ENCODE peak calls at places on chromosomes 6 and 20, in six cellular contexts. V is A549, P is Peyer's patch, R is heart left ventricle, T is HCT116, K is body of pancreas. S is an unnamed sample. For H3K4me1, the result is how much of the 10 kb centered on the place peaks cover.

GRCh38 chr6:116430860-116431259 is 30.3 kb upstream of the CALHM6 start:
- DNase-seq in V (no peak), P (no peak), T (no peak), R (no peak), K (no peak), S (no peak)

GRCh38 chr20:54646156-54646517 is 170.7 kb downstream of the DOK5 start:
- DNase-seq in P (no peak), K (peak), V (no peak), R (no peak), T (no peak), S (no peak)

GRCh38 chr6:32906539-32906938 is 34.3 kb downstream of the HLA-DMB start:
- DNase-seq in P (no peak), R (no peak), T (no peak), V (no peak), K (no peak), S (no peak)

GRCh38 chr20:43691928-43692524 is 25.1 kb downstream of the MYBL2 start:
- DNase-seq in P (peak), T (peak), R (no peak), V (peak), K (peak), S (peak)

GRCh38 chr6:163750436-163751031 is 336.0 kb downstream of the QKI start:
- DNase-seq in V (no peak), K (no peak), T (no peak), P (no peak), R (no peak), S (no peak)

GRCh38 chr20:36465109-36466080 is 75.9 kb upstream of the MYL9 start:
- DNase-seq in P (no peak), T (peak), V (peak), K (no peak), R (no peak), S (peak)

GRCh38 chr20:20552076-20552475 is 160.4 kb downstream of the RALGAPA2 start:
- DNase-seq in R (no peak), T (no peak), K (no peak), V (no peak), P (no peak), S (no peak)

GRCh38 chr6:55868910-55869479 is 6.4 kb downstream of the BMP5 start:
- DNase-seq in K (no peak), V (peak), R (no peak), T (peak), P (no peak), S (no peak)

GRCh38 chr6:10528170-10528981 is 7.2 kb downstream of the GCNT2 start:
- DNase-seq in K (peak), P (peak), R (no peak), T (no peak), V (peak), S (no peak)

GRCh38 chr6:158058156-158058723 is 76.6 kb downstream of the SYNJ2 start:
- DNase-seq in R (no peak), K (no peak), P (no peak), V (no peak), T (no peak), S (no peak)

GRCh38 chr6:135162678-135163439 is 18.2 kb upstream of the MYB start:
- DNase-seq in K (no peak), T (peak), R (peak), P (peak), V (peak), S (peak)

GRCh38 chr6:110529355-110529754 is 52.9 kb upstream of the SLC22A16 start:
- DNase-seq in V (no peak), T (no peak), P (no peak), K (no peak), R (no peak), S (no peak)

GRCh38 chr6:92433911-92434310 is 985.4 kb downstream of the EPHA7 start:
- DNase-seq in T (no peak), V (no peak), R (no peak), K (no peak), P (no peak), S (no peak)

GRCh38 chr20:18072532-18072931 is 14.8 kb upstream of the OVOL2 start:
- DNase-seq in P (no peak), R (no peak), T (no peak), K (no peak), V (no peak), S (no peak)

GRCh38 chr6:112934433-112935327 is 587.5 kb downstream of the RFPL4B start:
- DNase-seq in R (no peak), K (no peak), T (no peak), V (no peak), P (no peak), S (no peak)

GRCh38 chr20:36370991-36371390 is 64.9 kb downstream of the DLGAP4 start:
- DNase-seq in T (no peak), P (no peak), V (no peak), R (no peak), K (no peak), S (no peak)

GRCh38 chr6:150491131-150491795 is 108.4 kb upstream of the PLEKHG1 start:
- DNase-seq in P (no peak), K (no peak), V (no peak), T (peak), R (no peak), S (no peak)

GRCh38 chr6:116507324-116507723 is 4.1 kb upstream of the CALHM5 start:
- DNase-seq in V (no peak), K (no peak), T (no peak), P (no peak), R (no peak), S (no peak)

GRCh38 chr6:37324131-37325033 is 29.4 kb upstream of the RNF8 start:
- DNase-seq in T (peak), K (no peak), P (no peak), V (no peak), R (no peak), S (peak)

GRCh38 chr6:9116026-9116425 is 680.7 kb upstream of the SLC35B3 start:
- DNase-seq in K (no peak), T (no peak), R (no peak), V (no peak), P (no peak), S (no peak)

GRCh38 chr6:106254636-106255035 is 70.9 kb downstream of the ATG5 start:
- DNase-seq in T (no peak), K (no peak), V (no peak), R (no peak), P (no peak), S (peak)

GRCh38 chr6:97304701-97305100 is 21.7 kb upstream of the MMS22L start:
- DNase-seq in K (no peak), P (no peak), V (no peak), T (no peak), R (no peak), S (no peak)

GRCh38 chr20:61394088-61394822 is 142.2 kb downstream of the CDH4 start:
- DNase-seq in T (no peak), K (no peak), R (no peak), V (no peak), P (no peak), S (no peak)

GRCh38 chr6:37516076-37516919 is 16.6 kb upstream of the CCDC167 start:
- DNase-seq in K (peak), P (peak), T (no peak), R (no peak), V (no peak), S (peak)

GRCh38 chr6:2235782-2236495 is 9.5 kb downstream of the GMDS start:
- DNase-seq in R (no peak), V (no peak), P (no peak), K (no peak), T (no peak), S (no peak)

GRCh38 chr20:24502184-24502583 is 32.8 kb downstream of the SYNDIG1 start:
- DNase-seq in P (no peak), R (no peak), K (peak), T (no peak), V (peak), S (peak)

GRCh38 chr20:46401478-46401860 is 4.9 kb downstream of the ELMO2 start:
- DNase-seq in V (no peak), K (no peak), R (no peak), P (no peak), T (no peak), S (no peak)

GRCh38 chr6:21005816-21006553 is 471.7 kb downstream of the CDKAL1 start:
- DNase-seq in R (no peak), K (no peak), T (peak), V (peak), P (no peak), S (no peak)

GRCh38 chr6:12060780-12061619 is 48.9 kb downstream of the HIVEP1 start:
- DNase-seq in T (no peak), R (peak), V (peak), P (peak), K (peak), S (peak)

GRCh38 chr20:2920473-2920872 is 47.2 kb downstream of the PTPRA start:
- DNase-seq in V (no peak), P (no peak), R (no peak), K (no peak), T (no peak), S (no peak)

GRCh38 chr6:4668271-4669179 is 107.7 kb upstream of the CDYL start:
- DNase-seq in R (no peak), K (no peak), V (no peak), T (no peak), P (no peak), S (no peak)

GRCh38 chr6:84635081-84635745 is 129.2 kb downstream of the TBX18 start:
- DNase-seq in R (no peak), K (no peak), P (no peak), T (no peak), V (no peak), S (no peak)

GRCh38 chr6:12585497-12585958 is 131.0 kb upstream of the PHACTR1 start:
- DNase-seq in V (no peak), T (no peak), R (no peak), P (no peak), K (peak), S (no peak)

GRCh38 chr6:81766482-81767069 is 14.1 kb upstream of the TENT5A start:
- DNase-seq in K (no peak), V (peak), T (no peak), P (no peak), R (no peak), S (no peak)

GRCh38 chr20:3716195-3716834 is 3.9 kb upstream of the SIGLEC1 start:
- DNase-seq in V (peak), T (peak), P (no peak), K (no peak), R (peak), S (peak)

GRCh38 chr6:13831623-13832022 is 17.3 kb upstream of the MCUR1 start:
- DNase-seq in T (no peak), V (no peak), R (no peak), P (no peak), K (no peak), S (no peak)

GRCh38 chr20:18665135-18665534 is 77.3 kb downstream of the DTD1 start:
- DNase-seq in K (no peak), V (no peak), R (no peak), P (no peak), T (no peak), S (no peak)

GRCh38 chr20:15265910-15266309 is 928.5 kb upstream of the FLRT3 start:
- DNase-seq in P (no peak), R (no peak), T (no peak), K (no peak), V (no peak), S (no peak)

GRCh38 chr6:143802833-143803565 is 40.1 kb upstream of the LTV1 start:
- DNase-seq in K (no peak), V (no peak), P (no peak), R (no peak), T (no peak), S (no peak)

DNA sequence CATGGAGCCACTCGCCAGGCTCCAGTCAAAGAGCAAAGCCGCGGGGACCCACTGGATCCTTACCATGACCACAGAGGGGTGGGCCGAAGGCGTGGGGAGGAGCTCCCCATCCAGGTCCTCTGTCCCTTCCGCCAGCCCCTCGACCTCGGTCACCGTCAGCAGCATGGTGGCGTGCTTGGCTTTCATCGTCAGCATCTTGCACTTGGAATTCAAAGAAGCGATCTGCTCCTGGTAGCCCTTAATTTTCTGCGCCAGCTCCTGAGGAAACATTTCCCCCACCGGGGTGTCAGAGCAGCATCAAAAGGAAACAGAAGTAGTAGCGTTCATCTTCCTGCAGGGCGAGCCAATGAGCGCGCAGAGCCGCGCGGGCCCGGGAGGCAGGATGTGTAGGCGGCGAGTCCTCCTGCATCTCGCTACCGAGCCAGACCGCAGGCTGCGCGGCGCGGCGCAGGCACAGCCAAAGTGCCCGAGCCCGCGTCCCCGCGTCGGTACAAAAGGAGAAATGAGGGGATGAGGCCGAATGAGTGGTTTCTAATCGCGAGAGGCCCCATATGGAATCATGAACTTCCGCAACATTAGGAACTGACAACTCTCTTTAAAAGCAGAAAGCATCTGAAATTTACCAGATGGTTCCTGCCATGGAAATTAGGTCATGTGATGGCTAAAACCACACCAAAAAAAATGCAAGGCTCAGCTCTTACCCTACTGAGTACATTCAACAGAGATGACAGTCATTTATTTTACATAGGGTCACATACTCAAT is 335.2 kb downstream of the SYNE1 start:
- DNase-seq in K (peak), T (peak), R (peak), P (peak), V (peak), S (peak)
- TF ChIP-seq POLR2A in K (peak), T (no peak), R (peak), P (no peak), V (peak), S (peak)

DNA sequence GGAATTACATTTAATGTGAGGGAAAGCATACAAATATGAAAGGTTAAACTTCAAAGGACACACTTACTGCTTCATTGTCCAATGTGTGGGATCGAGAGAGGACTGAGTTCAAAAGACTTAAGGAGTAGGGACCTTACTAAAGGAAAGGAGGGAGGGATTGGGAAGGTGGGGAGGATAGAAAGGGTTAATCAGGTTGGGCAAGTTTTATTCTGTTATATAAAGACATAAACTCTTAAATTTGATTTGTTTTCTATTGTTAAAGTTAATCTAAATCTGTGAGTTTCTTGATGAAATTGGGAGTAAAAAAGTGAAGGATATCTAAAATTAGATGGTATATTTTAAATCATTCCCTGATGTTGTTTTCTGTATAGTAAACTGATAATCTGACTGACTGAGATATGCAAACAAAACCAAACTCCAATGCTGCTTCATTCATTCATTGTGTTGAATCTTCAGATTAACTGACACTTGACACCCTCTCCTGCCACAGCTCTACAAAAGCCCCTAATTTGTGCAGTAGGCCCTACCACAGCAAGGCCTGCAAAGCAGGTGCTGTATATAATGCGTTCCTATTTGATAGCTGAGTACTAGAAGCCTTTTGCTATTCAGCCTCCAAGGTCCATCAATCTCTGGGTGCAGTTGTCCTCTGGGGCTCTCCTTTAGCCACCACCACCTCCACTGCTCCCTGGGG is 1.3 kb upstream of the UBE2J1 start:
- DNase-seq in T (no peak), R (no peak), K (no peak), V (no peak), P (no peak), S (no peak)
- H3K4me1 ChIP-seq in T (under half), R (under half), K (under half), V (under half), P (under half), S (under half)

GRCh38 chr6:125948455-125948854 is 8.1 kb upstream of the HINT3 start:
- DNase-seq in R (no peak), T (no peak), P (no peak), V (no peak), K (no peak), S (no peak)
- H3K4me3 ChIP-seq in R (no peak), T (no peak), P (no peak), V (no peak), K (no peak), S (no peak)

DNA sequence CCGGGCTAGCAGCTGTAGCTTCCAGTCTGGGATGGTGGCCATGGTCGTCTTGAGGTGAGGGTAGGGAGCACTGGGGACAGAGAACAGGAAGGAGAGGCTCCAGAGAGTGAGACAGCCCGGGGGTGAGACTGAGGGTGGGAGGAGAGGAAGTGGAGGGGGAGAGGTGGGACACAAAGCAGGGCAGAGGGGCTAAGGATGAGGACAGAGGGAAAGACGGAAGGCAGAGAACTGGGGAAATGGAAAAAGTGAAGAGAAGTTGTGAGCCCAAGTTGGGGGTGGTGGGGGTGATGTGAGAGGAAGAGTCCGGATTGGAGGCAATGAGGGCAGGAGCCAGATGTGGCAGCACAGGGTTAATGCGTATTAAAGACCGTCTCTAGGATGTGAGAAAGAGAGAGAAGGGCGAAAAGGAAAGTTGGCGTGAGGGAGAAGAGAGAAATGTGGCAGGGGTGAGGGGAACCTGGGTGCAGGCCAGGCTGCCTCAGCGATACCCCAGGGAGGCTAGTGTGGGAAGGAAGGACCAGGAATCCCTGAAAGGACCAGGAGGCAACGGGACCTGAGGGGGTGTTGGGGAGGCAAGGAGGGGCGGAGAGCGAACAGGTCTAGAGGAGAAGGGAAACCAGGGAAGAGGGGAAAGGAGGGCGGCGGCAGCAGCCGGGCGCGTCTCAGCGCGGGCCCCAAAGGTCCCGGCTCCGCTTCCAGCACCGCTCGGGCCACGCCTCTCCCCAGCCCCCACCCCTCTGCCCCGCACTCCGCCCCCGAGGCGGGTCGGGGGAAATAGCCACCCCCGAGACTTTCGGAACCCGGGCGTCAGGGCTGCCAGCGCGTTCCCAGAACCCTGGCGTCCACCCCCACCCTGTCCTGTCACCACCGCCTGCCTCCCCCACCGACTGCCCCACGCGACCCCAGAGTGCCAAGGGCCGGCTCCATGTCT is at the start of gene PPP1R18:
- DNase-seq in R (peak), T (no peak), P (peak), K (peak), V (peak), S (no peak)
- TF ChIP-seq POLR2A in R (peak), T (no peak), P (no peak), K (no peak), V (no peak), S (no peak)

GRCh38 chr6:132604635-132605150 is 15.2 kb upstream of the TAAR5 start:
- DNase-seq in V (no peak), R (no peak), T (no peak), P (no peak), K (no peak), S (no peak)

GRCh38 chr6:132612449-132613116 is 11.5 kb downstream of the TAAR2 start:
- DNase-seq in R (no peak), V (no peak), K (no peak), P (no peak), T (no peak), S (no peak)

GRCh38 chr6:132611616-132612015 is 12.5 kb downstream of the TAAR2 start:
- DNase-seq in R (no peak), V (no peak), K (no peak), P (no peak), T (no peak), S (no peak)

GRCh38 chr6:132607544-132608233 is 16.4 kb downstream of the TAAR2 start:
- DNase-seq in R (no peak), V (no peak), P (no peak), T (no peak), K (no peak), S (no peak)
- H3K4me1 ChIP-seq in R (under half), V (under half), P (under half), T (under half), K (under half), S (under half)

DNA sequence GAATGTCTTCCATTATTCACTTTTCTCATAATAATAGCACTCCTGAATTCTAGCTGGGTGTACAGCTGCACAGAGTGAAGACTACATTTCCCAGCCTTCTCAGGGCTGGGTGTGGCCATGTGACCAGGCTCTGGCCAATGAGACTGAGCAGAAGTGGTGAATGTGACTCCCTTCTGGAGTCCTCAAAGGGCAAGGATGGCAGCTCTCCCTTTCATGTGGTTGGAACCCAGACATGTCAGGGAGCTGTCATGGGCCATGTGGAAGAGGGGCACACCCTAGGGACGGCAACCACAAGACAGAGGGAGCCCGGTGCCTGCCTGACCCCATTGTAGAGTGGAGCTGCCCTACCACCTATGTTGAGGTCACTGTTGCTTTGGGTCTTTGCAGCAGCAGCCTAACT is 312.8 kb upstream of the SULF2 start:
- DNase-seq in T (peak), V (no peak), K (no peak), P (no peak), R (no peak), S (no peak)
- H3K4me3 ChIP-seq in T (no peak), V (no peak), K (no peak), P (no peak), R (no peak), S (no peak)

GRCh38 chr20:62728028-62728780 is 19.6 kb downstream of the NTSR1 start:
- DNase-seq in T (no peak), P (no peak), K (no peak), R (peak), V (no peak), S (no peak)
- TF ChIP-seq POLR2A in T (no peak), P (no peak), K (no peak), R (no peak), V (no peak), S (no peak)